ENCODE peak calls at places on chromosome 6, in four cellular contexts. O is AG20443, E is body of pancreas, T is GM23248. X is an unnamed sample.

GRCh38 chr6:161061576-161061975 is 70.0 kb downstream of the MAP3K4 start:
- DNase-seq in O (no peak), E (no peak), T (no peak), X (no peak)

GRCh38 chr6:9456241-9456658 is 958.6 kb downstream of the TFAP2A start:
- DNase-seq in O (no peak), E (no peak), T (no peak), X (no peak)

GRCh38 chr6:83474309-83474708 is 38.0 kb upstream of the PRSS35 start:
- DNase-seq in O (peak; percentile 9), E (no peak), T (no peak), X (no peak)

GRCh38 chr6:101454106-101454676 is 60.7 kb downstream of the GRIK2 start:
- DNase-seq in O (no peak), E (no peak), T (no peak), X (no peak)

GRCh38 chr6:75620387-75621304 is 19.0 kb downstream of the SENP6 start:
- DNase-seq in O (no peak), E (no peak), T (no peak), X (no peak)

GRCh38 chr6:107674995-107675738 is 148.9 kb downstream of the SCML4 start:
- DNase-seq in O (peak; percentile 93), E (peak; percentile 84), T (peak; percentile 91), X (peak; percentile 92)

GRCh38 chr6:3506195-3506594 is 49.3 kb upstream of the SLC22A23 start:
- DNase-seq in O (no peak), E (no peak), T (no peak), X (no peak)

GRCh38 chr6:152229330-152229729 is 407.8 kb downstream of the SYNE1 start:
- DNase-seq in O (no peak), E (no peak), T (no peak), X (no peak)

GRCh38 chr6:71012871-71013456 is 56.1 kb upstream of the B3GAT2 start:
- DNase-seq in O (peak; percentile 74), E (no peak), T (peak; percentile 66), X (peak; percentile 67)

GRCh38 chr6:107972413-107973096 is 14.5 kb upstream of the SEC63 start:
- DNase-seq in O (no peak), E (no peak), T (no peak), X (no peak)

X was measured in AG08395.